ENCODE peak calls at places on chromosomes 4 and X, in five cellular contexts. B is kidney tubule cell, N is NCI-H1417, D is NCI-H1436, R is AG10803. P is an unnamed sample.
A peak's percentile ranks its signal among the peaks of the same experiment; 100 is the strongest.

GRCh38 chr4:150355858-150356455 is 226.0 kb upstream of the MAB21L2 start:
- DNase-seq in B (no peak), N (peak; percentile 33), D (no peak), R (no peak), P (no peak)

GRCh38 chrX:65828599-65828998 is 161.1 kb downstream of the MSN start:
- DNase-seq in B (no peak), N (no peak), D (no peak), R (no peak), P (no peak)

GRCh38 chr4:138488527-138488926 is 246.4 kb upstream of the SLC7A11 start:
- DNase-seq in B (no peak), N (no peak), D (no peak), R (no peak), P (no peak)

GRCh38 chr4:70838400-70838971 is 1.2 kb downstream of the GRSF1 start:
- DNase-seq in B (no peak), N (peak; percentile 45), D (no peak), R (peak; percentile 25), P (no peak)

GRCh38 chrX:44651347-44651746 is 108.7 kb upstream of the FUNDC1 start:
- DNase-seq in B (peak; percentile 24), N (peak; percentile 14), D (no peak), R (no peak), P (no peak)

GRCh38 chrX:77453190-77453589 is 6.0 kb downstream of the FGF16 start:
- DNase-seq in B (no peak), N (no peak), D (no peak), R (no peak), P (no peak)

GRCh38 chrX:11423362-11423818 is 130.2 kb downstream of the AMELX start:
- DNase-seq in B (peak; percentile 75), N (no peak), D (no peak), R (peak; percentile 76), P (no peak)

GRCh38 chr4:127400736-127401346 is 231.9 kb upstream of the INTU start:
- DNase-seq in B (peak; percentile 71), N (peak; percentile 65), D (peak; percentile 11), R (peak; percentile 84), P (no peak)

GRCh38 chrX:51144828-51145442 is 187.7 kb upstream of the NUDT10 start:
- DNase-seq in B (peak; percentile 55), N (peak; percentile 80), D (peak; percentile 5), R (peak; percentile 15), P (no peak)

GRCh38 chr4:101527186-101527585 is 179.9 kb upstream of the PPP3CA start:
- DNase-seq in B (peak; percentile 50), N (no peak), D (no peak), R (no peak), P (no peak)

GRCh38 chr4:15649914-15650545 is 5.1 kb downstream of the FBXL5 start:
- DNase-seq in B (peak; percentile 64), N (peak; percentile 76), D (peak; percentile 23), R (peak; percentile 51), P (no peak)

GRCh38 chr4:113293673-113294072 is 244.2 kb downstream of the ANK2 start:
- DNase-seq in B (peak; percentile 39), N (no peak), D (no peak), R (peak; percentile 18), P (no peak)

GRCh38 chr4:47876784-47877183 is 37.6 kb downstream of the NFXL1 start:
- DNase-seq in B (no peak), N (no peak), D (no peak), R (no peak), P (no peak)

GRCh38 chr4:53656421-53656981 is 65.2 kb upstream of the LNX1 start:
- DNase-seq in B (no peak), N (no peak), D (no peak), R (peak; percentile 85), P (no peak)

GRCh38 chrX:9188117-9188516 is 154.2 kb upstream of the FAM9B start:
- DNase-seq in B (no peak), N (peak; percentile 76), D (no peak), R (no peak), P (no peak)